ENCODE peak calls at places on chromosome X, in six cellular contexts. O is fibroblast of lung, Y is psoas muscle, H is tibial nerve, K is heart right ventricle, J is colonic mucosa. S is an unnamed sample. For H3K27me3, the result is how much of the 10 kb centered on the place peaks cover.

GRCh38 chrX:134931550-134931949 is 59.2 kb upstream of the SMIM10 start:
- DNase-seq in Y (no peak), O (no peak), K (no peak), J (no peak), H (no peak), S (no peak)

GRCh38 chrX:52574416-52575275 is 57.8 kb upstream of the XAGE1B start:
- DNase-seq in H (no peak), J (peak), O (peak), Y (no peak), K (no peak), S (no peak)

GRCh38 chrX:35858916-35859315 is 60.6 kb upstream of the CFAP47 start:
- DNase-seq in H (no peak), K (no peak), O (no peak), J (no peak), Y (no peak), S (no peak)

GRCh38 chrX:11629593-11630211 is 36.0 kb downstream of the ARHGAP6 start:
- DNase-seq in H (peak), K (no peak), O (peak), J (no peak), Y (peak), S (no peak)

GRCh38 chrX:74949717-74950116 is 24.5 kb upstream of the NEXMIF start:
- DNase-seq in Y (no peak), O (no peak), J (no peak), H (no peak), K (no peak), S (no peak)

GRCh38 chrX:64437665-64438064 is 42.4 kb upstream of the MTMR8 start:
- DNase-seq in J (no peak), O (no peak), Y (no peak), H (no peak), K (no peak), S (no peak)

GRCh38 chrX:23246001-23246400 is 88.6 kb upstream of the PTCHD1 start:
- DNase-seq in J (no peak), K (no peak), Y (no peak), H (no peak), O (peak), S (no peak)

GRCh38 chrX:71637848-71638247 is 19.5 kb upstream of the CXCR3 start:
- DNase-seq in Y (no peak), H (no peak), J (no peak), O (peak), K (no peak), S (no peak)

GRCh38 chrX:38052096-38052495 is 45.7 kb downstream of the SYTL5 start:
- DNase-seq in K (no peak), J (no peak), O (peak), H (no peak), Y (no peak), S (no peak)

GRCh38 chrX:116961872-116962582 is 499.3 kb upstream of the CT83 start:
- DNase-seq in Y (no peak), O (no peak), H (no peak), K (no peak), J (no peak), S (no peak)

GRCh38 chrX:104742345-104742744 is 176.3 kb downstream of the IL1RAPL2 start:
- DNase-seq in O (no peak), Y (no peak), K (no peak), H (no peak), J (no peak), S (no peak)

GRCh38 chrX:147699061-147699460 is 212.7 kb upstream of the FMR1 start:
- DNase-seq in H (no peak), K (no peak), Y (no peak), J (no peak), O (no peak), S (no peak)

GRCh38 chrX:151019837-151020236 is 36.7 kb downstream of the HMGB3 start:
- DNase-seq in Y (no peak), H (no peak), O (peak), K (no peak), J (no peak), S (no peak)

GRCh38 chrX:1589356-1590130 is 1.9 kb upstream of the AKAP17A start:
- DNase-seq in J (no peak), Y (peak), K (no peak), O (no peak), H (no peak), S (peak)

GRCh38 chrX:13837290-13837745 is 20.4 kb upstream of the GPM6B start:
- DNase-seq in Y (no peak), K (no peak), J (no peak), H (no peak), O (peak), S (no peak)

GRCh38 chrX:140765043-140765784 is 55.7 kb downstream of the LINC00632 start:
- DNase-seq in O (peak), K (no peak), H (no peak), J (no peak), Y (no peak), S (no peak)

GRCh38 chrX:45824471-45824870 is 623.8 kb upstream of the DIPK2B start:
- DNase-seq in Y (no peak), O (peak), J (no peak), H (no peak), K (no peak), S (no peak)

DNA sequence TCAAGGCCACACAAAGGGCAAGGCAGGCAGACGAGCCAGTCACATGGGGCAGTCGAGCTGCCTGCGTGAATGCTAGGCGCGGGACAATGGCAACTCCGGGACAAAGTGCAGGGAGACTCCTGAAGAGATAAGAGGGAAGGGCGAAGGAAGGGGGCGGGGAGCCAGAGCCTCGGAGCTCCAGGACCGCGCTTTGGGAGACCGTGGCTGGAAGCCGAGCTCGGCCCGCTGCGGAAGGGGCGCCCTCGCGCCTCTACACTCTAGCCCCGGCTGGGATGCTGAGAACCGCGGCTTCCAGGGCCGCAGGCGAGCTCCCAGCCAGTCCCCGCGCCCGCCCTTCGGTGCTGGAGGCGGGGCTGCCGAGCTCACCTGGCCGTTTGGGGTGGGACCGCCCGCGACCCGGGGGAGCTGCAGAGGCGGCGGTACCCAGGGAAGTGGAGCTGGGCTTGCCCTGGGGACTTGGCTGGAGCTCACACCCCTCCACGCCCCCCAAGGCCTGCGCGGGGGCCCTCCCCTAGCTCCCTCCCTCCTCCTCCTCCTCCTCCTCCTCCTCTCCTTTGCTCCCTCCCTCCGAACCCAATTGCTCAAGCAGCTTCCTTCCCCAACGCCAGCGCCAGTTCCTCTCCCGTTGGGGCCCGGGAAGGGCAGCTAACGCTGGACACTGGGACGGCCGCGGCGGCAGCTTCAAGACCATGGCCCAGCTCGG is at the start of gene SOWAHD:
- DNase-seq in Y (peak), K (peak), H (no peak), O (peak), J (peak), S (peak)
- H3K27ac ChIP-seq in Y (no peak), K (no peak), H (no peak), O (no peak), J (peak), S (no peak)

GRCh38 chrX:20015422-20015821 is 24.6 kb upstream of the BCLAF3 start:
- DNase-seq in O (no peak), J (no peak), K (no peak), Y (no peak), H (no peak), S (no peak)

GRCh38 chrX:20007962-20008633 is 17.2 kb upstream of the BCLAF3 start:
- DNase-seq in Y (no peak), K (no peak), J (no peak), H (no peak), O (no peak), S (no peak)

GRCh38 chrX:20015945-20016617 is 25.2 kb upstream of the BCLAF3 start:
- DNase-seq in Y (no peak), K (no peak), H (no peak), O (no peak), J (no peak), S (no peak)

GRCh38 chrX:20016618-20016945 is 25.7 kb upstream of the BCLAF3 start:
- DNase-seq in J (no peak), O (no peak), Y (no peak), H (no peak), K (no peak), S (no peak)

GRCh38 chrX:20011608-20012007 is 20.7 kb upstream of the BCLAF3 start:
- DNase-seq in O (no peak), J (no peak), H (no peak), Y (no peak), K (no peak), S (no peak)
- H3K4me3 ChIP-seq in O (no peak), J (no peak), H (no peak), Y (no peak), K (no peak), S (no peak)

GRCh38 chrX:125262836-125263235 is 56.8 kb upstream of the TEX13C start:
- DNase-seq in J (no peak), Y (no peak), O (no peak), K (no peak), H (no peak), S (no peak)
- H3K27me3 ChIP-seq in J (under half), Y (under half), O (under half), K (under half), H (under half), S (under half)

GRCh38 chrX:123425471-123425870 is 241.4 kb downstream of the GRIA3 start:
- DNase-seq in J (no peak), H (no peak), K (no peak), Y (no peak), O (no peak), S (no peak)

GRCh38 chrX:123422875-123423274 is 238.8 kb downstream of the GRIA3 start:
- DNase-seq in H (peak), J (peak), O (peak), Y (no peak), K (no peak), S (no peak)

GRCh38 chrX:123424546-123424945 is 240.5 kb downstream of the GRIA3 start:
- DNase-seq in O (peak), J (no peak), Y (no peak), K (no peak), H (no peak), S (no peak)

DNA sequence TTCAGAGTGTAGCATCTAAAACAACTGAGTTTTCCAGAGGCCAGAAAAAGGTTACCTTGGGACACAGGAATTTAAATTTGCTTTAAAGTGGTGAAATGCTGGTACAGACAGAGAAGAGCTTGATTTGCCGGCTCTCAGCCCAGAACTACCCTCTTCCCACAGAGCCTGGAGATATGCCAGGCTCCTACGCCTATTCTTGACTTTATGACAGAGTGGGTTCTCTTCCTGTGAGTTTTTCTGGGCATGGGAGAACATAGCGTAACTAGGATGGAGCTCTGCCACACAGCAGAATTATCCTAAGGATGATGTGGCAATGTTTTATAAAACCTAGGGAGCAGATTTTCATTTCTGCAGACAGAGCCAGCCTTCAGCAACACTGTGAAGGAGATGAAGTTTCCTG is 241.8 kb downstream of the GRIA3 start:
- DNase-seq in Y (no peak), H (peak), K (no peak), J (no peak), O (peak), S (no peak)
- H3K27ac ChIP-seq in Y (no peak), H (no peak), K (no peak), J (no peak), O (no peak), S (no peak)

GRCh38 chrX:40470830-40471429 is 109.8 kb upstream of the ATP6AP2 start:
- DNase-seq in J (no peak), K (no peak), O (no peak), Y (no peak), H (no peak), S (no peak)

GRCh38 chrX:40474205-40474626 is 106.6 kb upstream of the ATP6AP2 start:
- DNase-seq in O (no peak), H (no peak), J (no peak), K (no peak), Y (no peak), S (peak)

GRCh38 chrX:40473460-40474204 is 107.1 kb upstream of the ATP6AP2 start:
- DNase-seq in J (no peak), K (no peak), Y (no peak), O (no peak), H (no peak), S (no peak)

GRCh38 chrX:40469316-40469715 is 111.5 kb upstream of the ATP6AP2 start:
- DNase-seq in J (peak), Y (no peak), O (no peak), H (no peak), K (no peak), S (no peak)

GRCh38 chrX:40471965-40472648 is 108.7 kb upstream of the ATP6AP2 start:
- DNase-seq in K (no peak), Y (no peak), J (peak), H (peak), O (peak), S (peak)
- H3K4me3 ChIP-seq in K (no peak), Y (no peak), J (no peak), H (no peak), O (no peak), S (peak)

GRCh38 chrX:129728061-129728460 is 10.7 kb upstream of the XPNPEP2 start:
- DNase-seq in J (no peak), K (no peak), O (no peak), H (no peak), Y (no peak), S (no peak)

GRCh38 chrX:129726307-129727111 is 12.3 kb upstream of the XPNPEP2 start:
- DNase-seq in K (peak), Y (peak), H (peak), O (peak), J (peak), S (peak)

GRCh38 chrX:129733335-129733734 is 5.4 kb upstream of the XPNPEP2 start:
- DNase-seq in Y (no peak), J (no peak), K (no peak), H (no peak), O (no peak), S (no peak)

GRCh38 chrX:129732857-129733256 is 5.9 kb upstream of the XPNPEP2 start:
- DNase-seq in O (no peak), J (no peak), H (no peak), Y (no peak), K (no peak), S (no peak)

GRCh38 chrX:129731228-129731627 is 7.6 kb upstream of the XPNPEP2 start:
- DNase-seq in K (no peak), H (no peak), Y (no peak), J (no peak), O (no peak), S (no peak)
- H3K27me3 ChIP-seq in K (under half), H (under half), Y (under half), J (under half), O (under half), S (under half)

GRCh38 chrX:121456315-121456714 is 408.9 kb downstream of the GLUD2 start:
- DNase-seq in H (no peak), K (no peak), J (no peak), Y (no peak), O (no peak), S (no peak)

GRCh38 chrX:121455890-121456289 is 408.5 kb downstream of the GLUD2 start:
- DNase-seq in K (no peak), Y (no peak), H (no peak), O (no peak), J (no peak), S (no peak)

GRCh38 chrX:121457096-121457495 is 409.7 kb downstream of the GLUD2 start:
- DNase-seq in H (no peak), O (no peak), J (no peak), K (no peak), Y (no peak), S (no peak)
- H3K27ac ChIP-seq in H (no peak), O (no peak), J (no peak), K (no peak), Y (no peak), S (no peak)

GRCh38 chrX:119237526-119238035 is 1.5 kb downstream of the PGRMC1 start:
- DNase-seq in H (no peak), O (peak), J (no peak), K (no peak), Y (no peak), S (no peak)
- H3K4me3 ChIP-seq in H (peak), O (peak), J (peak), K (peak), Y (peak), S (peak)